ENCODE peak calls at places on chromosome 15, in five cellular contexts. O is HepG2, J is GM12878, P is H1, Z is K562. T is an unnamed sample.

GRCh38 chr15:87369269-87369668 is 887.3 kb downstream of the NTRK3 start:
- DNase-seq in J (no peak), P (no peak), O (no peak), Z (no peak), T (no peak)

GRCh38 chr15:74552761-74553441 is 11.9 kb downstream of the ARID3B start:
- DNase-seq in Z (no peak), P (no peak), J (no peak), O (no peak), T (no peak)

GRCh38 chr15:89794627-89795241 is 18.6 kb downstream of the MESP2 start:
- DNase-seq in Z (no peak), J (no peak), O (no peak), P (no peak), T (no peak)

GRCh38 chr15:79682851-79683288 is 213.9 kb downstream of the MTHFS start:
- DNase-seq in O (no peak), Z (no peak), P (no peak), J (no peak), T (no peak)

GRCh38 chr15:53414167-53414566 is 345.3 kb downstream of the WDR72 start:
- DNase-seq in J (no peak), Z (no peak), O (peak; percentile 75), P (no peak), T (no peak)

GRCh38 chr15:89761929-89762328 is 10.9 kb upstream of the MESP1 start:
- DNase-seq in O (no peak), P (no peak), Z (no peak), J (no peak), T (no peak)

GRCh38 chr15:55796321-55796965 is 53.5 kb upstream of the PRTG start:
- DNase-seq in Z (no peak), P (no peak), O (no peak), J (no peak), T (no peak)

GRCh38 chr15:60551147-60551780 is 72.3 kb upstream of the ICE2 start:
- DNase-seq in J (peak; percentile 69), O (no peak), P (no peak), Z (no peak), T (no peak)

GRCh38 chr15:33506781-33507180 is 196.0 kb downstream of the RYR3 start:
- DNase-seq in J (no peak), P (no peak), O (no peak), Z (no peak), T (no peak)

GRCh38 chr15:99734575-99734974 is 1.3 kb upstream of the LYSMD4 start:
- DNase-seq in O (no peak), J (no peak), P (no peak), Z (no peak), T (no peak)

GRCh38 chr15:26355671-26356070 is 417.2 kb downstream of the GABRB3 start:
- DNase-seq in O (no peak), Z (no peak), P (no peak), J (no peak), T (no peak)

GRCh38 chr15:74222705-74223104 is 13.4 kb upstream of the CCDC33 start:
- DNase-seq in Z (no peak), J (no peak), O (no peak), P (no peak), T (no peak)

GRCh38 chr15:39625856-39626255 is 45.0 kb downstream of the THBS1 start:
- DNase-seq in J (no peak), Z (no peak), P (no peak), O (no peak), T (no peak)

GRCh38 chr15:60471314-60471713 is 7.6 kb downstream of the ICE2 start:
- DNase-seq in Z (no peak), P (no peak), O (no peak), J (no peak), T (no peak)

GRCh38 chr15:74208496-74208895 is 5.9 kb upstream of the STRA6 start:
- DNase-seq in P (no peak), O (no peak), Z (no peak), J (no peak), T (no peak)

GRCh38 chr15:74431645-74432044 is 2.1 kb downstream of the SEMA7A start:
- DNase-seq in O (no peak), P (no peak), Z (no peak), J (no peak), T (no peak)

GRCh38 chr15:47384776-47385175 is 332.5 kb upstream of the SEMA6D start:
- DNase-seq in J (no peak), O (no peak), Z (no peak), P (no peak), T (no peak)

GRCh38 chr15:56468271-56468912 is 3.5 kb upstream of the MNS1 start:
- DNase-seq in Z (no peak), J (peak; percentile 33), P (no peak), O (no peak), T (no peak)

GRCh38 chr15:52104532-52105004 is 8.0 kb downstream of the BCL2L10 start:
- DNase-seq in J (peak; percentile 84), P (no peak), Z (no peak), O (no peak), T (no peak)

GRCh38 chr15:53665930-53666329 is 93.5 kb downstream of the WDR72 start:
- DNase-seq in J (no peak), Z (no peak), P (no peak), O (peak; percentile 18), T (no peak)

GRCh38 chr15:96306321-96306720 is 24.2 kb upstream of the NR2F2 start:
- DNase-seq in P (no peak), O (no peak), J (no peak), Z (no peak), T (no peak)

GRCh38 chr15:50493625-50494024 is 52.8 kb downstream of the USP50 start:
- DNase-seq in Z (no peak), P (no peak), J (no peak), O (no peak), T (no peak)

GRCh38 chr15:29130461-29130860 is 139.2 kb downstream of the NSMCE3 start:
- DNase-seq in Z (no peak), P (no peak), J (no peak), O (no peak), T (no peak)

GRCh38 chr15:29805043-29805707 is 17.1 kb downstream of the TJP1 start:
- DNase-seq in Z (no peak), J (no peak), P (no peak), O (peak; percentile 18), T (no peak)

GRCh38 chr15:29014493-29014892 is 128.7 kb downstream of the APBA2 start:
- DNase-seq in P (no peak), O (no peak), Z (no peak), J (no peak), T (no peak)

GRCh38 chr15:82315519-82316246 is 33.6 kb downstream of the GOLGA6L10 start:
- DNase-seq in O (no peak), J (no peak), P (no peak), Z (no peak), T (no peak)

GRCh38 chr15:36951747-36952247 is 148.6 kb downstream of the MEIS2 start:
- DNase-seq in Z (peak; percentile 8), P (no peak), J (no peak), O (no peak), T (no peak)

GRCh38 chr15:73328986-73329385 is 39.8 kb downstream of the HCN4 start:
- DNase-seq in P (no peak), J (no peak), Z (no peak), O (no peak), T (no peak)

GRCh38 chr15:38705421-38706219 is 141.0 kb upstream of the RASGRP1 start:
- DNase-seq in Z (no peak), P (no peak), J (no peak), O (no peak), T (no peak)

GRCh38 chr15:72722071-72722696 is 36.2 kb downstream of the BBS4 start:
- DNase-seq in Z (peak; percentile 41), P (peak; percentile 85), O (peak; percentile 56), J (peak; percentile 34), T (peak; percentile 55)

GRCh38 chr15:80160570-80161156 is 7.9 kb downstream of the FAH start:
- DNase-seq in Z (no peak), J (peak; percentile 39), P (no peak), O (peak; percentile 87), T (no peak)

DNA sequence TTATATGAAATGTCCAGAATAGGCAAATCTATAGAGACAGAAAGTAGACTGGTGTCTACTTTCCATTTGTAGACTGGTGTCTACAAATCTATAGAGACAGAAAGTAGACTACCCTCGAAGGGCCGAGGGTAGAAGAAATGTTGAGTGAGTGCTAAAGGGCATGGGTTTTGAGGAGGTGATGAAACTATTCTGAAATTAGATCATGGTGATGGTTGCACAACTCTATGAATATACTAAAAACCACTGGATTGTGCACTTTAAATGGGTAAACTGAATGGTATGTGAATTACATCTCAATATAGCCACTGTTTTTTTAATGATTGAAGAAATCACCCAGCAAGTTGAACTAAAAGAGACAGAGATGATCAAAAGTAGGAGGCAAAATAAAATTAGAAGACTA is 27.9 kb downstream of the TP53BP1 start:
- DNase-seq in P (no peak), O (no peak), Z (no peak), J (no peak), T (no peak)
- TF ChIP-seq RAD21 in P (no peak), O (no peak), Z (no peak), J (no peak), T (no peak)

GRCh38 chr15:98650871-98651481 is 2.6 kb downstream of the IGF1R start:
- DNase-seq in Z (no peak), O (no peak), J (no peak), P (no peak), T (no peak)
- TF ChIP-seq ZNF274 in Z (no peak), O (no peak), J (no peak), P (no peak), T (no peak)

GRCh38 chr15:44598066-44598465 is 61.1 kb downstream of the EIF3J start:
- DNase-seq in Z (no peak), O (no peak), J (no peak), P (no peak), T (no peak)
- TF ChIP-seq EZH2 in Z (no peak), O (no peak), J (no peak), P (no peak), T (no peak)

DNA sequence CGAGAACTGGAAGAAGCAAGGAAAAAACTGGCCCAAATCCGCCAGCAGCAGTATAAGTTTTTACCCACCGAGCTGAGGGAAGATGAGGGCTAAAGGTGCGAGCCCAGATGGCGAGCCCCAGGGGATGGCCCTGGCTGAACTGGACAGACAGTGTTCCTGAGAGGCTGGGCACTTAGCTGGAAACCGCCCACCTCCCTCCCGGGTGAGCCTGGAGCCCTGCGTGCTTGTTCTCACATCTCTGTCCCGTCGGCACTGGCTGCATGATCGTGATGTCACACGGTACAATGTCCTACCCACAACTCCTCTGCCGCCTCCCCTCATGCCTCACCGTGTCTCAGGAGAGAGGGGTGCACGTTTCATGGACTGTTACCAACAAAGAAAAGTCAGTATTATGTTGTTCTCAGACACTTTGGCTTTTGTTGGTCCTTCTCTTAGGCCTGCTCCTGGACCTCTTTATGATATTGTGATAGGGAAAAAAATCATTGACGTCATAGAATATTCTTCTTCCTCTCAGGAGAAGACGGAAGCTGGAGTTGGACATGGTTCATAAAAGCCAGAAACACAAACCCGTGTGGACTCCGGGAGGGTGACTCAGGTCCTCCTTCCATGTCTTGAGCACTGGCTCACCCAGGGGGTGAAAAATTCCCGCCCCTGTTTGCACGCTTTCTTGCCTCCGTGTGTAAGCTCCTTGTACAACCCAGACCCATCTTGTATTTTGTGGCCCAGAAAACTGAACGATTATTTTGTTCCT is 201.9 kb upstream of the TPM1 start:
- DNase-seq in O (no peak), P (no peak), Z (no peak), J (no peak), T (no peak)
- TF ChIP-seq RAD21 in O (no peak), P (no peak), Z (no peak), J (no peak), T (no peak)

GRCh38 chr15:77035999-77036471 is 34.9 kb downstream of the TSPAN3 start:
- DNase-seq in P (peak; percentile 43), J (no peak), O (no peak), Z (no peak), T (no peak)
- TF ChIP-seq ZNF274 in P (no peak), J (no peak), O (no peak), Z (no peak), T (no peak)

GRCh38 chr15:32123473-32123872 is 93.2 kb downstream of the CHRNA7 start:
- DNase-seq in O (no peak), J (no peak), P (no peak), Z (no peak), T (no peak)
- TF ChIP-seq EZH2 in O (no peak), J (no peak), P (no peak), Z (no peak), T (no peak)